ENCODE peak calls at places on chromosomes 12 and 14, in ten cellular contexts. One of them, this sample, is unnamed.

GRCh38 chr14:40859065-40859464 is 747.6 kb upstream of the LRFN5 start:
- DNase-seq in mucosa of descending colon: no peak
- DNase-seq in brain microvascular endothelial cell: no peak
- DNase-seq in tibial nerve: no peak
- DNase-seq in uterus: no peak
- DNase-seq in heart left ventricle: no peak
- DNase-seq in NB4: no peak
- DNase-seq in GM20000: no peak
- DNase-seq in cardiac muscle cell: no peak
- DNase-seq in AG10803: no peak
- DNase-seq in this sample: no peak

GRCh38 chr14:32202468-32202865 is 602 bp downstream of the RNU6-8 start:
- DNase-seq in tibial nerve: no peak
- DNase-seq in uterus: no peak
- DNase-seq in cardiac muscle cell: no peak
- DNase-seq in AG10803: no peak
- DNase-seq in mucosa of descending colon: no peak
- DNase-seq in brain microvascular endothelial cell: peak; percentile 14
- DNase-seq in GM20000: no peak
- DNase-seq in heart left ventricle: no peak
- DNase-seq in NB4: peak; percentile 12
- DNase-seq in this sample: no peak

GRCh38 chr12:612293-612692 is 51.0 kb downstream of the NINJ2 start:
- DNase-seq in NB4: no peak
- DNase-seq in brain microvascular endothelial cell: no peak
- DNase-seq in tibial nerve: no peak
- DNase-seq in cardiac muscle cell: no peak
- DNase-seq in uterus: no peak
- DNase-seq in GM20000: no peak
- DNase-seq in AG10803: no peak
- DNase-seq in mucosa of descending colon: no peak
- DNase-seq in heart left ventricle: no peak
- DNase-seq in this sample: no peak

GRCh38 chr14:74941676-74942097 is 13.7 kb downstream of the PGF start:
- DNase-seq in brain microvascular endothelial cell: peak; percentile 52
- DNase-seq in heart left ventricle: peak; percentile 76
- DNase-seq in AG10803: peak; percentile 45
- DNase-seq in cardiac muscle cell: peak; percentile 39
- DNase-seq in mucosa of descending colon: peak; percentile 59
- DNase-seq in NB4: peak; percentile 84
- DNase-seq in GM20000: peak; percentile 74
- DNase-seq in tibial nerve: no peak
- DNase-seq in uterus: peak; percentile 57
- DNase-seq in this sample: no peak

GRCh38 chr14:64628940-64629403 is 75.3 kb upstream of the PLEKHG3 start:
- DNase-seq in mucosa of descending colon: no peak
- DNase-seq in tibial nerve: no peak
- DNase-seq in cardiac muscle cell: peak; percentile 75
- DNase-seq in uterus: peak; percentile 43
- DNase-seq in NB4: no peak
- DNase-seq in AG10803: peak; percentile 97
- DNase-seq in brain microvascular endothelial cell: peak; percentile 89
- DNase-seq in heart left ventricle: no peak
- DNase-seq in GM20000: no peak
- DNase-seq in this sample: no peak

GRCh38 chr14:63761356-63762117 is 33.7 kb upstream of the SGPP1 start:
- DNase-seq in AG10803: no peak
- DNase-seq in mucosa of descending colon: no peak
- DNase-seq in cardiac muscle cell: no peak
- DNase-seq in GM20000: no peak
- DNase-seq in brain microvascular endothelial cell: no peak
- DNase-seq in tibial nerve: no peak
- DNase-seq in uterus: no peak
- DNase-seq in NB4: peak; percentile 1
- DNase-seq in heart left ventricle: no peak
- DNase-seq in this sample: no peak

GRCh38 chr14:65000868-65001600 is 14.3 kb downstream of the FNTB start:
- DNase-seq in tibial nerve: no peak
- DNase-seq in AG10803: peak; percentile 63
- DNase-seq in uterus: no peak
- DNase-seq in NB4: no peak
- DNase-seq in heart left ventricle: no peak
- DNase-seq in GM20000: no peak
- DNase-seq in brain microvascular endothelial cell: peak; percentile 40
- DNase-seq in mucosa of descending colon: no peak
- DNase-seq in cardiac muscle cell: peak; percentile 72
- DNase-seq in this sample: no peak

GRCh38 chr12:105580841-105581352 is 250.4 kb downstream of the C12orf75 start:
- DNase-seq in brain microvascular endothelial cell: no peak
- DNase-seq in heart left ventricle: no peak
- DNase-seq in tibial nerve: no peak
- DNase-seq in NB4: no peak
- DNase-seq in uterus: peak; percentile 30
- DNase-seq in AG10803: no peak
- DNase-seq in mucosa of descending colon: no peak
- DNase-seq in cardiac muscle cell: no peak
- DNase-seq in GM20000: no peak
- DNase-seq in this sample: no peak

GRCh38 chr14:94388896-94389469 is 581 bp upstream of the SERPINA1 start:
- DNase-seq in GM20000: no peak
- DNase-seq in mucosa of descending colon: no peak
- DNase-seq in uterus: no peak
- DNase-seq in heart left ventricle: no peak
- DNase-seq in brain microvascular endothelial cell: no peak
- DNase-seq in AG10803: no peak
- DNase-seq in tibial nerve: no peak
- DNase-seq in NB4: no peak
- DNase-seq in cardiac muscle cell: no peak
- DNase-seq in this sample: no peak

GRCh38 chr14:94390372-94391086 is 2.1 kb upstream of the SERPINA1 start:
- DNase-seq in tibial nerve: no peak
- DNase-seq in AG10803: no peak
- DNase-seq in mucosa of descending colon: peak; percentile 87
- DNase-seq in brain microvascular endothelial cell: no peak
- DNase-seq in NB4: peak; percentile 60
- DNase-seq in GM20000: no peak
- DNase-seq in cardiac muscle cell: peak; percentile 69
- DNase-seq in heart left ventricle: peak; percentile 74
- DNase-seq in uterus: no peak
- DNase-seq in this sample: no peak

GRCh38 chr14:94391284-94391914 is 3.0 kb upstream of the SERPINA1 start:
- DNase-seq in cardiac muscle cell: no peak
- DNase-seq in uterus: no peak
- DNase-seq in mucosa of descending colon: no peak
- DNase-seq in AG10803: no peak
- DNase-seq in tibial nerve: no peak
- DNase-seq in brain microvascular endothelial cell: no peak
- DNase-seq in GM20000: no peak
- DNase-seq in heart left ventricle: no peak
- DNase-seq in NB4: no peak
- DNase-seq in this sample: no peak

GRCh38 chr14:94388027-94388895 is at the start of gene SERPINA1:
- DNase-seq in GM20000: no peak
- DNase-seq in uterus: no peak
- DNase-seq in mucosa of descending colon: no peak
- DNase-seq in NB4: no peak
- DNase-seq in tibial nerve: no peak
- DNase-seq in heart left ventricle: no peak
- DNase-seq in AG10803: no peak
- DNase-seq in cardiac muscle cell: no peak
- DNase-seq in brain microvascular endothelial cell: no peak
- DNase-seq in this sample: no peak

DNA sequence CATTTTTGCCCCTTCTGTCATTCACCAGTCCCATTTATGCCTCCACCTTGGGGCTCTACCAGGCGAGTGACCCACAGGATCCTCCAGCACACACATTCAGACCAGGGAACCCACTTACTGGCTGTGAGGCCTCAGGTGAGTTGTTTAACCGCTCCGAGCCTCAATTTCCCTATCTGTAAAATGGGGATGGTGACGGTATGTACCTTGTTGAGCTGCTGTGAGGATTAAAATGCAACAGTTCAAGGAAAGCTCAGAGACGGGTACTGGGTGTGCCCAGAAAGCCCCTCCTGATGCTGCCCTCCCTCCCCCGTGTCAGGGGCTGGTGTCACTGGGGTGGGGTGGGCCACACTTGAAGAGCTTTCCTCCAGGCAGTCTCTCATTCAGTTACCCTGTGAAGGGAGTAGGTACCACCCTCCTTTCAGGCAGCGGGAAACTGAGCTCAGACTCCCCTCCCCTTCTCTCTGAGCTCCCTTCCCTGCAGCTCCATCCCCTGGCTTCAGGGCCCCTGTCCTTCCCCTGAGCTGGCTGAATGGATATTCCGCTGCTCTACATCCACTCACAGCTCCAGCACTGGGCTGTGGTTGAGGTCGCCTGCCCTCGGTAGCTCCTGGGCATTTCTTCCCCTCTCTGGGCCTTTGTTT is 1.4 kb upstream of the SERPINA1 start:
- DNase-seq in cardiac muscle cell: no peak
- DNase-seq in uterus: no peak
- DNase-seq in heart left ventricle: no peak
- DNase-seq in GM20000: no peak
- DNase-seq in AG10803: no peak
- DNase-seq in brain microvascular endothelial cell: no peak
- DNase-seq in NB4: no peak
- DNase-seq in tibial nerve: no peak
- DNase-seq in mucosa of descending colon: no peak
- DNase-seq in this sample: no peak
- TF ChIP-seq CTCF in cardiac muscle cell: no peak
- TF ChIP-seq CTCF in uterus: no peak
- TF ChIP-seq CTCF in heart left ventricle: no peak
- TF ChIP-seq CTCF in GM20000: no peak
- TF ChIP-seq CTCF in AG10803: no peak
- TF ChIP-seq CTCF in brain microvascular endothelial cell: no peak
- TF ChIP-seq CTCF in NB4: no peak
- TF ChIP-seq CTCF in tibial nerve: no peak
- TF ChIP-seq CTCF in mucosa of descending colon: no peak
- TF ChIP-seq CTCF in this sample: no peak

GRCh38 chr14:66613344-66613743 is 105.4 kb downstream of the GPHN start:
- DNase-seq in tibial nerve: no peak
- DNase-seq in GM20000: no peak
- DNase-seq in mucosa of descending colon: no peak
- DNase-seq in cardiac muscle cell: no peak
- DNase-seq in uterus: no peak
- DNase-seq in AG10803: no peak
- DNase-seq in NB4: no peak
- DNase-seq in brain microvascular endothelial cell: no peak
- DNase-seq in heart left ventricle: no peak
- DNase-seq in this sample: no peak

GRCh38 chr14:66606826-66607225 is 98.9 kb downstream of the GPHN start:
- DNase-seq in tibial nerve: no peak
- DNase-seq in heart left ventricle: no peak
- DNase-seq in GM20000: no peak
- DNase-seq in AG10803: no peak
- DNase-seq in uterus: no peak
- DNase-seq in cardiac muscle cell: no peak
- DNase-seq in mucosa of descending colon: no peak
- DNase-seq in brain microvascular endothelial cell: no peak
- DNase-seq in NB4: no peak
- DNase-seq in this sample: no peak

DNA sequence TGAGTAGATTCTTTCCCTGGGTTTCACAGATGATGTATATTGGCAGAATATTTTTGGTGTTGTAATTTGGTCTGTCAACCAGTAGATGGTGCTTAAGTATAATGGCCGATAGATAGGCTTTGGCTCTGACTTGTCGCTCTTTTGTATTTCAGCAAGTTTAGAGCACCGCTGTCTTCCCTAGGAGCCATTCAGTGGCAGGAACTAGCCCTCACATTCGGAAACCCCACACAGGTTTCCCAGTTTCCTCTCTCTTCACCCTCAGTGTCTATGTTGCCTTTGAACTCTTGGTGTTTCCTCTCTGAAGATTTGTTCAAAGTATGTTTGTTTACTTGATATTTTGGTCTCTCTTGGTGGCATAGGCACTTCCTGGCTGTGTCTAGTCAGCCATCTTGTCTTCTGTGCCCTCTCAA is 102.2 kb downstream of the GPHN start:
- DNase-seq in heart left ventricle: no peak
- DNase-seq in AG10803: no peak
- DNase-seq in uterus: no peak
- DNase-seq in cardiac muscle cell: peak; percentile 9
- DNase-seq in tibial nerve: no peak
- DNase-seq in brain microvascular endothelial cell: no peak
- DNase-seq in NB4: peak; percentile 37
- DNase-seq in mucosa of descending colon: no peak
- DNase-seq in GM20000: no peak
- DNase-seq in this sample: no peak
- TF ChIP-seq CTCF in heart left ventricle: no peak
- TF ChIP-seq CTCF in AG10803: peak; percentile 37
- TF ChIP-seq CTCF in uterus: no peak
- TF ChIP-seq CTCF in cardiac muscle cell: peak; percentile 34
- TF ChIP-seq CTCF in tibial nerve: no peak
- TF ChIP-seq CTCF in brain microvascular endothelial cell: peak; percentile 56
- TF ChIP-seq CTCF in NB4: peak; percentile 26
- TF ChIP-seq CTCF in mucosa of descending colon: no peak
- TF ChIP-seq CTCF in GM20000: no peak
- TF ChIP-seq CTCF in this sample: peak; percentile 63

GRCh38 chr14:52073251-52073650 is 4.4 kb upstream of the NID2 start:
- DNase-seq in tibial nerve: no peak
- DNase-seq in uterus: no peak
- DNase-seq in GM20000: no peak
- DNase-seq in cardiac muscle cell: peak; percentile 56
- DNase-seq in mucosa of descending colon: no peak
- DNase-seq in AG10803: peak; percentile 34
- DNase-seq in heart left ventricle: no peak
- DNase-seq in NB4: no peak
- DNase-seq in brain microvascular endothelial cell: peak; percentile 41
- DNase-seq in this sample: no peak

GRCh38 chr14:52068741-52069616 is at the start of gene NID2:
- DNase-seq in heart left ventricle: peak; percentile 95
- DNase-seq in uterus: peak; percentile 91
- DNase-seq in NB4: no peak
- DNase-seq in brain microvascular endothelial cell: peak; percentile 92
- DNase-seq in GM20000: peak; percentile 65
- DNase-seq in tibial nerve: peak; percentile 83
- DNase-seq in cardiac muscle cell: peak; percentile 98
- DNase-seq in AG10803: peak; percentile 93
- DNase-seq in mucosa of descending colon: peak; percentile 83
- DNase-seq in this sample: peak; percentile 62

GRCh38 chr14:52072266-52072780 is 3.5 kb upstream of the NID2 start:
- DNase-seq in cardiac muscle cell: no peak
- DNase-seq in heart left ventricle: no peak
- DNase-seq in mucosa of descending colon: no peak
- DNase-seq in GM20000: no peak
- DNase-seq in NB4: no peak
- DNase-seq in AG10803: no peak
- DNase-seq in tibial nerve: no peak
- DNase-seq in brain microvascular endothelial cell: no peak
- DNase-seq in uterus: no peak
- DNase-seq in this sample: no peak

GRCh38 chr14:52069617-52070431 is 965 bp upstream of the NID2 start:
- DNase-seq in brain microvascular endothelial cell: no peak
- DNase-seq in tibial nerve: peak; percentile 23
- DNase-seq in mucosa of descending colon: no peak
- DNase-seq in uterus: no peak
- DNase-seq in cardiac muscle cell: peak; percentile 74
- DNase-seq in GM20000: peak; percentile 17
- DNase-seq in AG10803: peak; percentile 60
- DNase-seq in NB4: peak; percentile 8
- DNase-seq in heart left ventricle: peak; percentile 65
- DNase-seq in this sample: peak; percentile 36

GRCh38 chr14:52071675-52072074 is 2.8 kb upstream of the NID2 start:
- DNase-seq in GM20000: no peak
- DNase-seq in heart left ventricle: no peak
- DNase-seq in AG10803: no peak
- DNase-seq in brain microvascular endothelial cell: peak; percentile 48
- DNase-seq in NB4: peak; percentile 11
- DNase-seq in mucosa of descending colon: no peak
- DNase-seq in uterus: no peak
- DNase-seq in tibial nerve: no peak
- DNase-seq in cardiac muscle cell: peak; percentile 72
- DNase-seq in this sample: no peak
- TF ChIP-seq CTCF in GM20000: no peak
- TF ChIP-seq CTCF in heart left ventricle: peak; percentile 19
- TF ChIP-seq CTCF in AG10803: peak; percentile 36
- TF ChIP-seq CTCF in brain microvascular endothelial cell: peak; percentile 56
- TF ChIP-seq CTCF in NB4: no peak
- TF ChIP-seq CTCF in mucosa of descending colon: no peak
- TF ChIP-seq CTCF in uterus: peak; percentile 31
- TF ChIP-seq CTCF in tibial nerve: no peak
- TF ChIP-seq CTCF in cardiac muscle cell: peak; percentile 49
- TF ChIP-seq CTCF in this sample: no peak

DNA sequence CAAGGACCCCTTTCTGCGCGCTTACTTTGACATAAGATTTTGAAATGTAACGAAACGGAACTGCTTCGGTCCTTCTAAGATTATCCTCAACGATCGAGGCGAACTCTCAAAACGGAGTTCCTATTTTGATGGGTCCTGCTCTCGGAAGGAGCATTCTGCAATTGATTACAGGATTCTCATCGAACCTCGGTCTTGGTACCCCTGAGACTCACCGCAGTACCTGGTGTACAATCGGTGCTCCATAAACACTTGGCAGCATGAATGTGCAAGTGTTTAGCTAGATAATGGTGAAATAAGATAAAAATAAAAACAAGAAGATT is 530 bp upstream of the NEMF start:
- DNase-seq in GM20000: no peak
- DNase-seq in heart left ventricle: no peak
- DNase-seq in brain microvascular endothelial cell: no peak
- DNase-seq in tibial nerve: no peak
- DNase-seq in mucosa of descending colon: no peak
- DNase-seq in uterus: no peak
- DNase-seq in AG10803: no peak
- DNase-seq in cardiac muscle cell: no peak
- DNase-seq in NB4: no peak
- DNase-seq in this sample: no peak
- TF ChIP-seq CTCF in GM20000: no peak
- TF ChIP-seq CTCF in heart left ventricle: no peak
- TF ChIP-seq CTCF in brain microvascular endothelial cell: no peak
- TF ChIP-seq CTCF in tibial nerve: no peak
- TF ChIP-seq CTCF in mucosa of descending colon: no peak
- TF ChIP-seq CTCF in uterus: no peak
- TF ChIP-seq CTCF in AG10803: no peak
- TF ChIP-seq CTCF in cardiac muscle cell: no peak
- TF ChIP-seq CTCF in NB4: no peak
- TF ChIP-seq CTCF in this sample: peak; percentile 1

This sample was measured in glutamatergic neuron.